ENCODE peak calls at places on chromosome 12, in six cellular contexts. Q is fibroblast of pulmonary artery, M is sigmoid colon, S is activated B cell treated with CpG ODN at 0.5 μM for 24 hours, A is adrenal gland, P is PC-3. Z is an unnamed sample.

GRCh38 chr12:119180380-119181040 is 1.8 kb downstream of the HSPB8 start:
- DNase-seq in Q (peak; percentile 67), M (peak; percentile 90), S (no peak), A (no peak), P (no peak), Z (no peak)

GRCh38 chr12:95953000-95953399 is 9.9 kb downstream of the AMDHD1 start:
- DNase-seq in Q (no peak), M (no peak), S (no peak), A (no peak), P (no peak), Z (no peak)

GRCh38 chr12:65675141-65675621 is 149.1 kb upstream of the HMGA2 start:
- DNase-seq in Q (no peak), M (no peak), S (no peak), A (no peak), P (no peak), Z (no peak)

GRCh38 chr12:46915082-46915481 is 89.3 kb upstream of the SLC38A4 start:
- DNase-seq in Q (peak; percentile 56), M (peak; percentile 69), S (no peak), A (peak; percentile 60), P (peak; percentile 79), Z (no peak)

GRCh38 chr12:18546399-18546798 is 191.4 kb downstream of the PLCZ1 start:
- DNase-seq in Q (peak; percentile 80), M (no peak), S (no peak), A (no peak), P (peak; percentile 70), Z (no peak)

GRCh38 chr12:67692966-67693365 is 44.4 kb downstream of the DYRK2 start:
- DNase-seq in Q (no peak), M (no peak), S (no peak), A (no peak), P (no peak), Z (no peak)

GRCh38 chr12:54603173-54603814 is 14.8 kb upstream of the PPP1R1A start:
- DNase-seq in Q (peak; percentile 78), M (peak; percentile 76), S (no peak), A (peak; percentile 72), P (peak; percentile 78), Z (peak; percentile 41)

GRCh38 chr12:15688202-15688736 is 100.9 kb downstream of the EPS8 start:
- DNase-seq in Q (peak; percentile 32), M (peak; percentile 84), S (no peak), A (peak; percentile 41), P (no peak), Z (no peak)

GRCh38 chr12:2179953-2180736 is 127.4 kb downstream of the CACNA1C start:
- DNase-seq in Q (peak; percentile 92), M (peak; percentile 94), S (no peak), A (peak; percentile 84), P (peak; percentile 76), Z (no peak)

GRCh38 chr12:49671051-49671765 is 36.0 kb downstream of the FMNL3 start:
- DNase-seq in Q (no peak), M (peak; percentile 60), S (peak; percentile 42), A (peak; percentile 49), P (no peak), Z (peak; percentile 48)

GRCh38 chr12:44389038-44389437 is 487.1 kb downstream of the NELL2 start:
- DNase-seq in Q (no peak), M (no peak), S (no peak), A (no peak), P (no peak), Z (no peak)

GRCh38 chr12:79988368-79988767 is 53.5 kb upstream of the PPP1R12A start:
- DNase-seq in Q (peak; percentile 24), M (no peak), S (no peak), A (no peak), P (peak; percentile 53), Z (no peak)

GRCh38 chr12:10673660-10674384 is at the start of gene STYK1:
- DNase-seq in Q (peak; percentile 28), M (no peak), S (peak; percentile 22), A (peak; percentile 18), P (peak; percentile 89), Z (peak; percentile 65)

GRCh38 chr12:16613199-16613598 is 7.2 kb upstream of the LMO3 start:
- DNase-seq in Q (no peak), M (no peak), S (no peak), A (no peak), P (no peak), Z (no peak)

GRCh38 chr12:124233846-124234620 is 60.9 kb upstream of the RFLNA start:
- DNase-seq in Q (peak; percentile 49), M (no peak), S (no peak), A (no peak), P (no peak), Z (no peak)

GRCh38 chr12:100798799-100799198 is 4.2 kb downstream of the ANO4 start:
- DNase-seq in Q (no peak), M (no peak), S (no peak), A (no peak), P (no peak), Z (no peak)

GRCh38 chr12:66965613-66966012 is 286.7 kb upstream of the GRIP1 start:
- DNase-seq in Q (no peak), M (no peak), S (no peak), A (no peak), P (no peak), Z (no peak)

GRCh38 chr12:69330475-69331473 is 17.4 kb upstream of the LYZ start:
- DNase-seq in Q (no peak), M (no peak), S (peak; percentile 33), A (peak; percentile 50), P (peak; percentile 38), Z (peak; percentile 46)

GRCh38 chr12:24728366-24728765 is 220.5 kb downstream of the BCAT1 start:
- DNase-seq in Q (peak; percentile 60), M (no peak), S (no peak), A (no peak), P (peak; percentile 11), Z (no peak)

GRCh38 chr12:66941150-66941549 is 262.3 kb upstream of the GRIP1 start:
- DNase-seq in Q (no peak), M (no peak), S (no peak), A (no peak), P (peak; percentile 46), Z (no peak)

GRCh38 chr12:13229504-13229903 is 33.0 kb downstream of the EMP1 start:
- DNase-seq in Q (no peak), M (no peak), S (no peak), A (no peak), P (peak; percentile 23), Z (no peak)

GRCh38 chr12:74119811-74120362 is 417.7 kb upstream of the ATXN7L3B start:
- DNase-seq in Q (no peak), M (no peak), S (no peak), A (no peak), P (peak; percentile 58), Z (no peak)

GRCh38 chr12:49043856-49044258 is 16.7 kb downstream of the KMT2D start:
- DNase-seq in Q (peak; percentile 66), M (peak; percentile 80), S (peak; percentile 63), A (peak; percentile 71), P (peak; percentile 37), Z (peak; percentile 77)

GRCh38 chr12:93344876-93345275 is 32.8 kb upstream of the NUDT4 start:
- DNase-seq in Q (no peak), M (no peak), S (no peak), A (no peak), P (no peak), Z (no peak)

GRCh38 chr12:47192046-47192445 is 112.3 kb upstream of the AMIGO2 start:
- DNase-seq in Q (no peak), M (no peak), S (no peak), A (no peak), P (no peak), Z (no peak)

GRCh38 chr12:104610513-104611235 is 153.9 kb downstream of the CHST11 start:
- DNase-seq in Q (no peak), M (no peak), S (no peak), A (no peak), P (no peak), Z (no peak)

GRCh38 chr12:104888892-104889291 is 69.2 kb downstream of the SLC41A2 start:
- DNase-seq in Q (no peak), M (no peak), S (no peak), A (no peak), P (no peak), Z (no peak)

GRCh38 chr12:130164931-130165330 is 2.7 kb downstream of the FZD10 start:
- DNase-seq in Q (no peak), M (no peak), S (no peak), A (no peak), P (no peak), Z (no peak)

GRCh38 chr12:120098756-120099470 is 17.6 kb downstream of the RAB35 start:
- DNase-seq in Q (no peak), M (no peak), S (no peak), A (no peak), P (no peak), Z (no peak)

GRCh38 chr12:120257041-120257821 is 8.3 kb downstream of the PXN start:
- DNase-seq in Q (peak; percentile 98), M (peak; percentile 83), S (no peak), A (peak; percentile 84), P (peak; percentile 89), Z (no peak)

GRCh38 chr12:32454075-32454474 is 54.7 kb downstream of the FGD4 start:
- DNase-seq in Q (peak; percentile 77), M (no peak), S (no peak), A (no peak), P (peak; percentile 68), Z (no peak)

GRCh38 chr12:52050771-52051541 is at the start of gene NR4A1:
- DNase-seq in Q (peak; percentile 97), M (peak; percentile 100), S (peak; percentile 100), A (peak; percentile 99), P (peak; percentile 90), Z (peak; percentile 100)
- TF ChIP-seq CTCF in Q (peak; percentile 4), M (no peak), S (no peak), A (no peak), P (peak; percentile 25), Z (no peak)

GRCh38 chr12:51377099-51377984 is 13.9 kb downstream of the GALNT6 start:
- DNase-seq in Q (peak; percentile 26), M (no peak), S (no peak), A (no peak), P (no peak), Z (no peak)
- TF ChIP-seq CTCF in Q (no peak), M (no peak), S (no peak), A (no peak), P (peak; percentile 29), Z (no peak)

GRCh38 chr12:58977476-58977875 is 57.2 kb upstream of the LRIG3 start:
- DNase-seq in Q (no peak), M (no peak), S (no peak), A (no peak), P (no peak), Z (no peak)

GRCh38 chr12:58980768-58981167 is 60.5 kb upstream of the LRIG3 start:
- DNase-seq in Q (no peak), M (no peak), S (no peak), A (no peak), P (no peak), Z (no peak)

GRCh38 chr12:58981961-58982360 is 61.7 kb upstream of the LRIG3 start:
- DNase-seq in Q (no peak), M (no peak), S (no peak), A (no peak), P (no peak), Z (no peak)

GRCh38 chr12:58976146-58976545 is 55.8 kb upstream of the LRIG3 start:
- DNase-seq in Q (no peak), M (no peak), S (no peak), A (no peak), P (no peak), Z (no peak)

GRCh38 chr12:58978717-58979116 is 58.4 kb upstream of the LRIG3 start:
- DNase-seq in Q (no peak), M (no peak), S (no peak), A (no peak), P (no peak), Z (no peak)
- TF ChIP-seq CTCF in Q (no peak), M (no peak), S (no peak), A (no peak), P (no peak), Z (no peak)

GRCh38 chr12:56334490-56334793 is 642 bp upstream of the PAN2 start:
- DNase-seq in Q (no peak), M (no peak), S (no peak), A (no peak), P (no peak), Z (no peak)
- TF ChIP-seq CTCF in Q (no peak), M (no peak), S (no peak), A (no peak), P (no peak), Z (no peak)